ENCODE peak calls at places on chromosomes 3 and 15, in seven cellular contexts. One of them, this sample, is unnamed.

GRCh38 chr15:50953302-50953701 is 44.8 kb downstream of the AP4E1 start:
- DNase-seq in GM12892: no peak
- DNase-seq in SK-N-SH: no peak
- DNase-seq in H1: no peak
- DNase-seq in K562: no peak
- DNase-seq in GM12878: no peak
- DNase-seq in HepG2: no peak
- DNase-seq in this sample: no peak

GRCh38 chr15:75532413-75533250 is 46.5 kb downstream of the PTPN9 start:
- DNase-seq in GM12892: no peak
- DNase-seq in SK-N-SH: peak
- DNase-seq in H1: no peak
- DNase-seq in K562: peak
- DNase-seq in GM12878: no peak
- DNase-seq in HepG2: peak
- DNase-seq in this sample: no peak

GRCh38 chr3:174325834-174326705 is 533.1 kb upstream of the NAALADL2 start:
- DNase-seq in GM12892: no peak
- DNase-seq in SK-N-SH: no peak
- DNase-seq in H1: no peak
- DNase-seq in K562: no peak
- DNase-seq in GM12878: no peak
- DNase-seq in HepG2: no peak
- DNase-seq in this sample: no peak

GRCh38 chr3:177776656-177777055 is 579.4 kb upstream of the TBL1XR1 start:
- DNase-seq in GM12892: no peak
- DNase-seq in SK-N-SH: no peak
- DNase-seq in H1: no peak
- DNase-seq in K562: no peak
- DNase-seq in GM12878: no peak
- DNase-seq in HepG2: peak
- DNase-seq in this sample: no peak

GRCh38 chr15:57171414-57171813 is 204.9 kb upstream of the CGNL1 start:
- DNase-seq in GM12892: no peak
- DNase-seq in SK-N-SH: peak
- DNase-seq in H1: no peak
- DNase-seq in K562: no peak
- DNase-seq in GM12878: no peak
- DNase-seq in HepG2: no peak
- DNase-seq in this sample: no peak

GRCh38 chr3:123750659-123751420 is 133.3 kb downstream of the MYLK start:
- DNase-seq in GM12892: no peak
- DNase-seq in SK-N-SH: no peak
- DNase-seq in H1: no peak
- DNase-seq in K562: no peak
- DNase-seq in GM12878: no peak
- DNase-seq in HepG2: peak
- DNase-seq in this sample: no peak

GRCh38 chr3:69088033-69088432 is 3.3 kb downstream of the ARL6IP5 start:
- DNase-seq in GM12892: no peak
- DNase-seq in SK-N-SH: no peak
- DNase-seq in H1: no peak
- DNase-seq in K562: no peak
- DNase-seq in GM12878: no peak
- DNase-seq in HepG2: no peak
- DNase-seq in this sample: no peak

GRCh38 chr3:71690222-71690821 is 34.9 kb downstream of the EIF4E3 start:
- DNase-seq in GM12892: no peak
- DNase-seq in SK-N-SH: no peak
- DNase-seq in H1: no peak
- DNase-seq in K562: no peak
- DNase-seq in GM12878: no peak
- DNase-seq in HepG2: no peak
- DNase-seq in this sample: no peak

GRCh38 chr3:45100998-45101407 is 45.2 kb downstream of the CDCP1 start:
- DNase-seq in GM12892: no peak
- DNase-seq in SK-N-SH: no peak
- DNase-seq in H1: no peak
- DNase-seq in K562: no peak
- DNase-seq in GM12878: no peak
- DNase-seq in HepG2: no peak
- DNase-seq in this sample: no peak

GRCh38 chr15:41337631-41338522 is 5.2 kb downstream of the NUSAP1 start:
- DNase-seq in GM12892: no peak
- DNase-seq in SK-N-SH: no peak
- DNase-seq in H1: no peak
- DNase-seq in K562: no peak
- DNase-seq in GM12878: no peak
- DNase-seq in HepG2: no peak
- DNase-seq in this sample: no peak

GRCh38 chr3:129608087-129608935 is 1.8 kb upstream of the PLXND1 start:
- DNase-seq in GM12892: no peak
- DNase-seq in SK-N-SH: peak
- DNase-seq in H1: no peak
- DNase-seq in K562: peak
- DNase-seq in GM12878: no peak
- DNase-seq in HepG2: no peak
- DNase-seq in this sample: no peak

GRCh38 chr3:152219225-152219624 is 49.5 kb upstream of the MBNL1 start:
- DNase-seq in GM12892: no peak
- DNase-seq in SK-N-SH: no peak
- DNase-seq in H1: no peak
- DNase-seq in K562: no peak
- DNase-seq in GM12878: no peak
- DNase-seq in HepG2: no peak
- DNase-seq in this sample: no peak

GRCh38 chr3:130386604-130387263 is 41.3 kb downstream of the COL6A5 start:
- DNase-seq in GM12892: no peak
- DNase-seq in SK-N-SH: no peak
- DNase-seq in H1: no peak
- DNase-seq in K562: peak
- DNase-seq in GM12878: no peak
- DNase-seq in HepG2: no peak
- DNase-seq in this sample: no peak

GRCh38 chr15:69576035-69576526 is 123.5 kb downstream of the RPLP1 start:
- DNase-seq in GM12892: no peak
- DNase-seq in SK-N-SH: peak
- DNase-seq in H1: no peak
- DNase-seq in K562: no peak
- DNase-seq in GM12878: peak
- DNase-seq in HepG2: no peak
- DNase-seq in this sample: no peak

GRCh38 chr3:48663489-48664312 is 1.0 kb upstream of the CELSR3 start:
- DNase-seq in GM12892: peak
- DNase-seq in SK-N-SH: peak
- DNase-seq in H1: peak
- DNase-seq in K562: peak
- DNase-seq in GM12878: peak
- DNase-seq in HepG2: peak
- DNase-seq in this sample: peak

GRCh38 chr3:135758961-135759360 is 206.6 kb upstream of the PPP2R3A start:
- DNase-seq in GM12892: no peak
- DNase-seq in SK-N-SH: no peak
- DNase-seq in H1: no peak
- DNase-seq in K562: no peak
- DNase-seq in GM12878: no peak
- DNase-seq in HepG2: no peak
- DNase-seq in this sample: no peak

GRCh38 chr3:64238971-64239667 is 13.9 kb upstream of the PRICKLE2 start:
- DNase-seq in GM12892: no peak
- DNase-seq in SK-N-SH: peak
- DNase-seq in H1: peak
- DNase-seq in K562: no peak
- DNase-seq in GM12878: no peak
- DNase-seq in HepG2: peak
- DNase-seq in this sample: no peak

GRCh38 chr15:92009162-92009561 is 155.7 kb downstream of the SLCO3A1 start:
- DNase-seq in GM12892: no peak
- DNase-seq in SK-N-SH: no peak
- DNase-seq in H1: no peak
- DNase-seq in K562: no peak
- DNase-seq in GM12878: no peak
- DNase-seq in HepG2: no peak
- DNase-seq in this sample: no peak

GRCh38 chr3:114627760-114628159 is 333.9 kb downstream of the TIGIT start:
- DNase-seq in GM12892: no peak
- DNase-seq in SK-N-SH: no peak
- DNase-seq in H1: no peak
- DNase-seq in K562: no peak
- DNase-seq in GM12878: no peak
- DNase-seq in HepG2: no peak
- DNase-seq in this sample: no peak

GRCh38 chr3:13204177-13204581 is 130.9 kb upstream of the IQSEC1 start:
- DNase-seq in GM12892: no peak
- DNase-seq in SK-N-SH: no peak
- DNase-seq in H1: no peak
- DNase-seq in K562: no peak
- DNase-seq in GM12878: no peak
- DNase-seq in HepG2: no peak
- DNase-seq in this sample: no peak

GRCh38 chr3:52291508-52292181 is 4.0 kb downstream of the GLYCTK start:
- DNase-seq in GM12892: peak
- DNase-seq in SK-N-SH: peak
- DNase-seq in H1: no peak
- DNase-seq in K562: peak
- DNase-seq in GM12878: no peak
- DNase-seq in HepG2: no peak
- DNase-seq in this sample: peak

GRCh38 chr3:46936733-46937250 is 39.8 kb downstream of the CCDC12 start:
- DNase-seq in GM12892: no peak
- DNase-seq in SK-N-SH: no peak
- DNase-seq in H1: no peak
- DNase-seq in K562: no peak
- DNase-seq in GM12878: no peak
- DNase-seq in HepG2: no peak
- DNase-seq in this sample: no peak

GRCh38 chr3:127107002-127107401 is 85.9 kb upstream of the PRR23E start:
- DNase-seq in GM12892: no peak
- DNase-seq in SK-N-SH: no peak
- DNase-seq in H1: no peak
- DNase-seq in K562: no peak
- DNase-seq in GM12878: no peak
- DNase-seq in HepG2: no peak
- DNase-seq in this sample: no peak

DNA sequence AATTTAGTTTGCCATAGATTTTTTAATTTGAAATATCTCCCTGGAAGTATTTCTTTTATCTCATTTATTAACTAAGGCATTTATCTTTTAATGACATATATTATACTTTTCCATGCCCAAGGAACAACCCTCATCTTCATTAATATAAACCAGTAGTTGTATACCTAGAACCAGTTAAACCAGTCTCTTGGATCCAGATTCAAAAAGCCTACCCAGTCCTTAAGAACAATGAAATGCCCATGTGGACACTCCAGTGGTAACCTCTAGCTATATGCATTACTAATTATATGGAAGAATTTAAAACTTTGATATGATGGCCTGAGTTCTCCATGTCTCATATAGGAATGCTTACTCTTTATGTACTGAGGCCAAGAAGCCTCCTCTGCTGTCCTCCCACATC is 4.8 kb downstream of the SIDT1 start:
- DNase-seq in GM12892: no peak
- DNase-seq in SK-N-SH: no peak
- DNase-seq in H1: no peak
- DNase-seq in K562: no peak
- DNase-seq in GM12878: no peak
- DNase-seq in HepG2: no peak
- DNase-seq in this sample: no peak
- TF ChIP-seq POLR2AphosphoS5 in GM12892: no peak
- TF ChIP-seq POLR2AphosphoS5 in SK-N-SH: no peak
- TF ChIP-seq POLR2AphosphoS5 in H1: no peak
- TF ChIP-seq POLR2AphosphoS5 in K562: no peak
- TF ChIP-seq POLR2AphosphoS5 in GM12878: no peak
- TF ChIP-seq POLR2AphosphoS5 in HepG2: no peak
- TF ChIP-seq POLR2AphosphoS5 in this sample: no peak

GRCh38 chr3:41684802-41685740 is 276.8 kb downstream of the ULK4 start:
- DNase-seq in GM12892: no peak
- DNase-seq in SK-N-SH: no peak
- DNase-seq in H1: no peak
- DNase-seq in K562: no peak
- DNase-seq in GM12878: no peak
- DNase-seq in HepG2: no peak
- DNase-seq in this sample: no peak
- TF ChIP-seq TAF1 in GM12892: no peak
- TF ChIP-seq TAF1 in SK-N-SH: no peak
- TF ChIP-seq TAF1 in H1: no peak
- TF ChIP-seq TAF1 in K562: no peak
- TF ChIP-seq TAF1 in GM12878: no peak
- TF ChIP-seq TAF1 in HepG2: no peak
- TF ChIP-seq TAF1 in this sample: no peak

GRCh38 chr15:26081758-26082068 is 218.6 kb upstream of the ATP10A start:
- DNase-seq in GM12892: no peak
- DNase-seq in SK-N-SH: peak
- DNase-seq in H1: no peak
- DNase-seq in K562: no peak
- DNase-seq in GM12878: no peak
- DNase-seq in HepG2: peak
- DNase-seq in this sample: no peak

GRCh38 chr15:26083457-26084350 is 220.6 kb upstream of the ATP10A start:
- DNase-seq in GM12892: no peak
- DNase-seq in SK-N-SH: no peak
- DNase-seq in H1: no peak
- DNase-seq in K562: peak
- DNase-seq in GM12878: no peak
- DNase-seq in HepG2: no peak
- DNase-seq in this sample: no peak

GRCh38 chr15:26082833-26083174 is 219.7 kb upstream of the ATP10A start:
- DNase-seq in GM12892: no peak
- DNase-seq in SK-N-SH: no peak
- DNase-seq in H1: no peak
- DNase-seq in K562: no peak
- DNase-seq in GM12878: no peak
- DNase-seq in HepG2: no peak
- DNase-seq in this sample: no peak

GRCh38 chr15:26087395-26087794 is 224.3 kb upstream of the ATP10A start:
- DNase-seq in GM12892: no peak
- DNase-seq in SK-N-SH: no peak
- DNase-seq in H1: no peak
- DNase-seq in K562: no peak
- DNase-seq in GM12878: no peak
- DNase-seq in HepG2: no peak
- DNase-seq in this sample: no peak

GRCh38 chr15:26082069-26082832 is 219.1 kb upstream of the ATP10A start:
- DNase-seq in GM12892: peak
- DNase-seq in SK-N-SH: peak
- DNase-seq in H1: peak
- DNase-seq in K562: peak
- DNase-seq in GM12878: peak
- DNase-seq in HepG2: peak
- DNase-seq in this sample: peak
- TF ChIP-seq POLR2AphosphoS5 in GM12892: no peak
- TF ChIP-seq POLR2AphosphoS5 in SK-N-SH: peak
- TF ChIP-seq POLR2AphosphoS5 in H1: peak
- TF ChIP-seq POLR2AphosphoS5 in K562: peak
- TF ChIP-seq POLR2AphosphoS5 in GM12878: no peak
- TF ChIP-seq POLR2AphosphoS5 in HepG2: peak
- TF ChIP-seq POLR2AphosphoS5 in this sample: no peak

DNA sequence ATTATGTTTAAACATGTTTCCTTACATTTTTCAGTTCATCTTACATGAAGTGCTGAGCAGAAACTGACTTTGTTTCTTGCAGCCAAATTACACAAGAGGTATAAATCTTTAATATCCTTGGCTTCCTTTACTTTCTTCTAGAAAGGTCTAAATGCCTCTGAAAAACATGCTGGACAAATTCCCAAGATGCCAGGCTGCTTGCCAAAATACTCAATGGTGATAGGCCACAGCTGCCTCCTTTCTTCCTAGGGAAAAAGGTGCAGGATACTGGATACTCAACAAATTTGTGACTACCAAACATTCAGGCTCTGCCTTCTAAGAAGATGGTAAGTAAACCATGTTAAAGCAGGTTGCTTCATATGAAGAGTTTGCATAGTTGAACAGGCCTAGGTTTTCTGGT is 19.5 kb upstream of the GYG1 start:
- DNase-seq in GM12892: no peak
- DNase-seq in SK-N-SH: no peak
- DNase-seq in H1: no peak
- DNase-seq in K562: no peak
- DNase-seq in GM12878: no peak
- DNase-seq in HepG2: no peak
- DNase-seq in this sample: no peak
- TF ChIP-seq TAF1 in GM12892: no peak
- TF ChIP-seq TAF1 in SK-N-SH: no peak
- TF ChIP-seq TAF1 in H1: no peak
- TF ChIP-seq TAF1 in K562: no peak
- TF ChIP-seq TAF1 in GM12878: no peak
- TF ChIP-seq TAF1 in HepG2: no peak
- TF ChIP-seq TAF1 in this sample: no peak